ENCODE peak calls at places on chromosomes 7 and 10, in six cellular contexts. F is CD4-positive, alpha-beta T cell; T is PC-3; K is fibroblast of lung; L is tibial nerve; Y is stomach. M is an unnamed sample.

GRCh38 chr10:132591166-132591971 is 53.8 kb downstream of the INPP5A start:
- DNase-seq in K (peak), L (no peak), F (no peak), Y (peak), T (peak), M (peak)

GRCh38 chr10:120607710-120608703 is 151.0 kb downstream of the PLPP4 start:
- DNase-seq in Y (no peak), K (peak), T (peak), L (no peak), F (no peak), M (no peak)

GRCh38 chr10:86363184-86363832 is 3.3 kb downstream of the GRID1 start:
- DNase-seq in L (no peak), Y (peak), T (no peak), K (no peak), F (no peak), M (no peak)

GRCh38 chr10:78384021-78384420 is 350.4 kb downstream of the RPS24 start:
- DNase-seq in L (no peak), K (peak), Y (no peak), F (no peak), T (no peak), M (no peak)

GRCh38 chr7:56097700-56098099 is 4.9 kb upstream of the PHKG1 start:
- DNase-seq in K (peak), F (no peak), T (peak), Y (peak), L (peak), M (peak)

GRCh38 chr7:101977249-101977648 is 159.8 kb downstream of the CUX1 start:
- DNase-seq in Y (no peak), K (no peak), L (no peak), F (no peak), T (no peak), M (no peak)

GRCh38 chr7:88014581-88014980 is 80.5 kb downstream of the ADAM22 start:
- DNase-seq in K (no peak), Y (no peak), T (no peak), F (no peak), L (no peak), M (no peak)

GRCh38 chr7:144519900-144520299 is 116.4 kb upstream of the NOBOX start:
- DNase-seq in Y (no peak), F (no peak), T (no peak), K (no peak), L (no peak), M (no peak)

GRCh38 chr7:102875700-102876192 is 37.1 kb upstream of the LRRC17 start:
- DNase-seq in L (no peak), T (peak), F (no peak), Y (peak), K (peak), M (peak)

GRCh38 chr10:22723343-22723779 is 9.0 kb upstream of the PIP4K2A start:
- DNase-seq in Y (no peak), T (no peak), L (no peak), F (no peak), K (no peak), M (no peak)

GRCh38 chr10:62083413-62083794 is 181.9 kb downstream of the ARID5B start:
- DNase-seq in K (peak), F (no peak), T (peak), Y (no peak), L (no peak), M (no peak)

GRCh38 chr10:114087655-114088054 is 44.0 kb downstream of the ADRB1 start:
- DNase-seq in K (no peak), F (no peak), Y (no peak), T (no peak), L (no peak), M (no peak)
- TF ChIP-seq CTCF in K (no peak), F (no peak), Y (no peak), T (no peak), L (no peak), M (no peak)

GRCh38 chr10:58384536-58384998 is 643 bp upstream of the TFAM start:
- DNase-seq in K (no peak), L (no peak), T (no peak), Y (no peak), F (no peak), M (no peak)

GRCh38 chr10:58384095-58384494 is 1.1 kb upstream of the TFAM start:
- DNase-seq in F (no peak), Y (no peak), L (no peak), K (peak), T (peak), M (no peak)

GRCh38 chr10:58382489-58382995 is 2.7 kb upstream of the TFAM start:
- DNase-seq in F (no peak), L (no peak), K (no peak), T (no peak), Y (no peak), M (no peak)

GRCh38 chr10:58385784-58386112 is 538 bp downstream of the TFAM start:
- DNase-seq in L (no peak), T (peak), K (peak), F (no peak), Y (peak), M (no peak)

DNA sequence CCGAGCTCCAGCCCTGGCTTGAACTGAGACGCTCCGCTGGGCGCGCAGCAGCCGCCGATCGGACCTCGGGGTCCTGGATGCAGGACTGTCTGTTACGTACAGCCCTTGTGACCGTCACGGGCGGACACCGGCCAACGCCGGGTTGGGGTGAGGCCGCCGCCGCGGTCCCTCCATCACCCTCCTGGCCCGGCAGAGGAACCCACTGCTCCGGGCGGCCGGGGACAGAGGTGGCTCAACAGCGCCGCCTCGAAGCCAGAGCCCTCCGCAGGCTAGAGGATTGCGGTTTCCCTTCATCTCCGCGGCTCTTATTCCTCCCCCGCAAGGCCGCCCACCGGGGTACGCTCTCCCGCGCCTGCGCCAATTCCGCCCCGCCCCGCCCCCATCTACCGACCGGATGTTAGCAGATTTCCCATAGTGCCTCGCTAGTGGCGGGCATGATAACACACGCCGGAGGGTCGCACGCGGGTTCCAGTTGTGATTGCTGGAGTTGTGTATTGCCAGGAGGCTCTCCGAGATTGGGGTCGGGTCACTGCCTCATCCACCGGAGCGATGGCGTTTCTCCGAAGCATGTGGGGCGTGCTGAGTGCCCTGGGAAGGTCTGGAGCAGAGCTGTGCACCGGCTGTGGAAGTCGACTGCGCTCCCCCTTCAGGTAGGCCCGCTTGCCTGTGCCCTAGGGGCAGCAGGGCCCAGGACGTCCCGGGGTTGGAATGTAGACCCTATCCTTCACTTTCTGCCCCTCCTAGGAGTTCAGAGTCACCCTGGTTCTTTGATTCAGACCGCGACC is at the start of gene TFAM:
- DNase-seq in F (peak), Y (peak), K (peak), L (peak), T (peak), M (peak)
- TF ChIP-seq CTCF in F (peak), Y (peak), K (peak), L (peak), T (peak), M (peak)

GRCh38 chr7:8310876-8311275 is 48.9 kb upstream of the ICA1 start:
- DNase-seq in F (no peak), L (no peak), Y (no peak), K (no peak), T (no peak), M (no peak)
- TF ChIP-seq CTCF in F (no peak), L (no peak), Y (no peak), K (no peak), T (no peak), M (no peak)

GRCh38 chr7:133528796-133529195 is 275.9 kb downstream of the EXOC4 start:
- DNase-seq in K (no peak), Y (no peak), T (no peak), F (no peak), L (no peak), M (no peak)

GRCh38 chr7:133534816-133535215 is 281.9 kb downstream of the EXOC4 start:
- DNase-seq in T (no peak), F (no peak), K (no peak), Y (no peak), L (no peak), M (no peak)

GRCh38 chr7:133535308-133535707 is 282.4 kb downstream of the EXOC4 start:
- DNase-seq in Y (no peak), F (no peak), K (peak), T (no peak), L (no peak), M (no peak)

GRCh38 chr7:133530682-133531081 is 277.8 kb downstream of the EXOC4 start:
- DNase-seq in F (no peak), L (no peak), K (peak), Y (no peak), T (no peak), M (peak)

GRCh38 chr7:133529861-133530260 is 277.0 kb downstream of the EXOC4 start:
- DNase-seq in Y (no peak), K (no peak), F (no peak), T (no peak), L (no peak), M (no peak)
- TF ChIP-seq CTCF in Y (no peak), K (no peak), F (no peak), T (peak), L (no peak), M (no peak)

DNA sequence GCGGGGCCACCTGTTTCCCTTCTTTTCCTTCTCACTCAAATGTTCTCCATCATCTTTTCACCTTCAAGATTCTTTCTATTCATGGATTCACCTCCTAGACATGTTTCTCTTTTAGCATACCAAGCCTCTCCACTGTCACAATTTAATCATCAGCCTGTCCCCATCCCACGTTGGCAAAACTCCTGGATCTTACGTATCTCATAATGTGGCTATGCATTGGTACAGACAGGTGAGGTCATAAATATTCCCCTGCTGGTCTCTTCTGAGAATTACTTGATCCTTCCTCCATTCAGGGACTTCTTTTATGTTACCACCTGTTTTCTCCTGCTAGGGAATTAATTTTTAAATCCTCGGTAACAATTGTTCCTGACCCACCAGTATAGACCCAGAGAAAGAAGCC is 262.6 kb upstream of the NEBL start:
- DNase-seq in T (peak), L (no peak), Y (no peak), K (no peak), F (no peak), M (no peak)
- TF ChIP-seq CTCF in T (peak), L (no peak), Y (no peak), K (no peak), F (no peak), M (no peak)

DNA sequence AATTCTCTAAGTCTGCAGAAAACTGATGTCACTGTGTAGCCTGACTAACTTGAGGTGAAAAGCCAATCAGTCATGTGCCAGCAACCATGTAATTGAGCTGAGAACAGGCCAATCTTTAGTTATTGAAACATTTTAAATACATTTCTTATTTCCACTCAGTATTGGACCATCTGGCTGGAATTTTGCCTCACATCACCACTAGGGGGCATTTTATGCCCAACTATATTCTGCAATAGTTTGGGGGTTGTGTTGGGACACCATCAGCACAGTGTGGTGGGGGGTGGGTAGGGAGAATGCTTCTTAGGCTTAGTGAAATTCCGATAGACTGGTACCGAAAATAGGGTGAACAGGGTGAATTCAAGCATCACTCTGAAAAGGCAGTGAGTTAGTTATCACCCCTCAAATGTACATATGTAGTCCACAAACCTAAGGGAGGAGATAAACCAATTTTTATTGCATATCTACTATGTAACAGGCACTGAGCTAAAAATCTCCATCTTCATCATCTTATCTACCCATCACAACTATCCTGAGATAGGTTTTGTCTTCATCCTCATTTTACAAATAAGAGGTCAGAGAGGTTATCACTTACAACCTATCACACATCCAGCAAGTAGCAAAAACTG is 17.8 kb downstream of the NPSR1 start:
- DNase-seq in K (peak), T (peak), L (no peak), F (no peak), Y (no peak), M (no peak)
- TF ChIP-seq CTCF in K (peak), T (peak), L (no peak), F (no peak), Y (no peak), M (peak)

GRCh38 chr7:31443457-31443856 is 70.4 kb upstream of the ITPRID1 start:
- DNase-seq in L (no peak), Y (no peak), F (no peak), K (peak), T (peak), M (no peak)
- TF ChIP-seq CTCF in L (peak), Y (peak), F (peak), K (peak), T (peak), M (peak)

GRCh38 chr7:4556868-4557620 is 125.1 kb upstream of the FOXK1 start:
- DNase-seq in Y (no peak), L (no peak), K (peak), F (no peak), T (no peak), M (no peak)

GRCh38 chr7:4566714-4567113 is 115.4 kb upstream of the FOXK1 start:
- DNase-seq in T (no peak), F (no peak), Y (no peak), K (no peak), L (no peak), M (no peak)

DNA sequence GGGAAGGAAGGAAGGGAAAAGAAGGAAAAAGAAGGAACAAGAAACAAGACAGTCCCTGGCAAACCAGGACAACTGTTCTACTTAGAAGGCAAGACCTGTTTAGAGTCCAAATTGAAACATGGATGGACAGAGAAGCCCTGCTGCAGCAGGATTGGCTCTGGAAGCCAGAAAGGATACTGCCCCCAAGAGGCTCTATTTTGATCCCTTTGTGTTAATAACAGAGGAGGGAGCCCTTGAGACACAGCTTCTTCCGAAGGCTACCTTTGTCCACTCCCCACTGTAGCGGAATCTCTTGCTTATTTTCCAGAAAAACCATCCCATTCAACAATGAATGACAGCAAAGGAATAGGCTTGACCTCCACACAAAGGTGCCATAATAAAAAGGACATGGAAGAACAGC is 120.3 kb upstream of the FOXK1 start:
- DNase-seq in K (no peak), T (no peak), F (no peak), Y (no peak), L (no peak), M (no peak)
- TF ChIP-seq CTCF in K (no peak), T (peak), F (no peak), Y (no peak), L (no peak), M (no peak)

GRCh38 chr7:128060018-128060417 is 28.8 kb upstream of the LRRC4 start:
- DNase-seq in T (no peak), K (no peak), Y (no peak), L (no peak), F (no peak), M (no peak)
- TF ChIP-seq CTCF in T (no peak), K (no peak), Y (no peak), L (no peak), F (no peak), M (no peak)

M was measured in AG09319.